ENCODE peak calls at places on chromosomes 7 and 10, in seven cellular contexts. U is spleen; R is fibroblast of the aortic adventitia; G is NCI-H1105 treated with DMSO at 0.1 percent for 48 hours; Y is myocyte; D is stimulated activated CD8-positive, alpha-beta memory T cell treated with anti-CD3 and anti-CD28 coated beads, Interleukin-2, amount 100 ng/mL, for 1 hour; M is NCI-H1694. K is an unnamed sample.

GRCh38 chr10:80468806-80469421 is 14.8 kb downstream of the TSPAN14 start:
- DNase-seq in U (no peak), R (no peak), G (no peak), Y (no peak), D (no peak), M (no peak), K (no peak)

GRCh38 chr7:105353752-105354328 is 34.9 kb downstream of the SRPK2 start:
- DNase-seq in U (peak), R (peak), G (no peak), Y (peak), D (no peak), M (no peak), K (peak)

GRCh38 chr7:77904252-77904651 is 105.7 kb downstream of the PHTF2 start:
- DNase-seq in U (no peak), R (peak), G (no peak), Y (no peak), D (no peak), M (no peak), K (no peak)

GRCh38 chr7:142833174-142834027 is 21.5 kb upstream of the EPHB6 start:
- DNase-seq in U (no peak), R (no peak), G (no peak), Y (peak), D (no peak), M (no peak), K (no peak)

GRCh38 chr10:119996944-119997343 is 104.4 kb downstream of the SEC23IP start:
- DNase-seq in U (no peak), R (no peak), G (no peak), Y (no peak), D (no peak), M (no peak), K (no peak)

GRCh38 chr7:158864507-158864820 is 8.1 kb downstream of the DYNC2I1 start:
- DNase-seq in U (no peak), R (no peak), G (no peak), Y (no peak), D (no peak), M (no peak), K (no peak)

GRCh38 chr10:14560794-14561765 is 213.6 kb downstream of the FAM107B start:
- DNase-seq in U (peak), R (no peak), G (no peak), Y (peak), D (no peak), M (peak), K (no peak)

GRCh38 chr10:70967591-70968588 is 79.5 kb upstream of the PCBD1 start:
- DNase-seq in U (peak), R (no peak), G (no peak), Y (peak), D (no peak), M (no peak), K (no peak)

GRCh38 chr10:129788211-129788610 is 175.9 kb downstream of the EBF3 start:
- DNase-seq in U (peak), R (no peak), G (no peak), Y (peak), D (no peak), M (no peak), K (no peak)

GRCh38 chr7:88357295-88357694 is 50.6 kb upstream of the STEAP4 start:
- DNase-seq in U (no peak), R (peak), G (no peak), Y (peak), D (no peak), M (no peak), K (peak)

GRCh38 chr7:47803846-47804245 is 144.4 kb downstream of the PKD1L1 start:
- DNase-seq in U (no peak), R (no peak), G (peak), Y (no peak), D (no peak), M (peak), K (no peak)

GRCh38 chr7:36096460-36097095 is 56.5 kb upstream of the EEPD1 start:
- DNase-seq in U (no peak), R (no peak), G (no peak), Y (peak), D (no peak), M (no peak), K (no peak)

GRCh38 chr7:124929467-124930172 is at the start of gene POT1:
- DNase-seq in U (peak), R (peak), G (peak), Y (peak), D (peak), M (peak), K (peak)

GRCh38 chr10:24456319-24456718 is 247.4 kb downstream of the KIAA1217 start:
- DNase-seq in U (no peak), R (peak), G (no peak), Y (peak), D (no peak), M (no peak), K (peak)

GRCh38 chr10:91745086-91745831 is 53.0 kb upstream of the TNKS2 start:
- DNase-seq in U (no peak), R (peak), G (no peak), Y (no peak), D (no peak), M (no peak), K (peak)

GRCh38 chr10:110279062-110279986 is 25.4 kb downstream of the SMNDC1 start:
- DNase-seq in U (no peak), R (peak), G (peak), Y (peak), D (peak), M (peak), K (peak)

GRCh38 chr7:139169816-139170215 is 60.3 kb upstream of the ZC3HAV1 start:
- DNase-seq in U (no peak), R (no peak), G (no peak), Y (no peak), D (no peak), M (no peak), K (no peak)

GRCh38 chr10:42970451-42971250 is 106.2 kb upstream of the RET start:
- DNase-seq in U (peak), R (no peak), G (no peak), Y (no peak), D (no peak), M (no peak), K (no peak)

GRCh38 chr10:117537436-117537903 is 5.1 kb upstream of the EMX2 start:
- DNase-seq in U (no peak), R (no peak), G (no peak), Y (no peak), D (no peak), M (no peak), K (peak)

GRCh38 chr10:116464257-116464656 is 36.6 kb downstream of the PNLIPRP3 start:
- DNase-seq in U (no peak), R (no peak), G (no peak), Y (peak), D (no peak), M (no peak), K (no peak)

K was measured in fibroblast of lung.